ENCODE peak calls at places on chromosomes 6 and 20, in nine cellular contexts. A is hepatic stellate cell; J is GM23248; D is NCI-H1417; N is nephron progenitor cell; Q is NCI-H1436; R is activated CD4-positive, alpha-beta T cell treated with anti-CD3 and anti-CD28 coated beads, Interleukin-2, amount 10 ng/mL, durations not matched to agents 7 days and 5 days; P is CD4-positive, alpha-beta T cell; Y is smooth muscle cell of the brain vasculature. M is an unnamed sample.

GRCh38 chr20:40741507-40742106 is 52.6 kb upstream of the MAFB start:
- DNase-seq in P (peak), Q (no peak), J (peak), D (no peak), A (peak), N (peak), Y (peak), R (peak), M (no peak)

GRCh38 chr20:3010985-3011723 is 32.3 kb upstream of the GNRH2 start:
- DNase-seq in Q (no peak), A (peak), R (peak), Y (no peak), D (no peak), J (peak), P (no peak), N (no peak), M (no peak)

GRCh38 chr20:54220722-54221121 is 12.8 kb downstream of the PFDN4 start:
- DNase-seq in R (no peak), N (no peak), J (no peak), Q (no peak), Y (no peak), D (no peak), P (no peak), A (no peak), M (no peak)

GRCh38 chr20:14491436-14491835 is 154.0 kb upstream of the FLRT3 start:
- DNase-seq in N (no peak), R (no peak), J (no peak), Y (no peak), D (no peak), Q (no peak), P (no peak), A (no peak), M (no peak)

GRCh38 chr6:150456466-150456865 is 87.7 kb downstream of the IYD start:
- DNase-seq in Q (no peak), A (no peak), R (no peak), Y (no peak), J (no peak), D (no peak), N (no peak), P (no peak), M (no peak)

GRCh38 chr6:1796706-1797529 is 187.2 kb downstream of the FOXC1 start:
- DNase-seq in A (no peak), D (no peak), R (no peak), Q (no peak), P (no peak), N (no peak), Y (no peak), J (peak), M (no peak)

GRCh38 chr20:8854566-8854965 is 214.3 kb upstream of the PLCB4 start:
- DNase-seq in J (peak), P (no peak), Y (no peak), N (no peak), D (no peak), A (peak), Q (no peak), R (no peak), M (no peak)

GRCh38 chr20:24236204-24236603 is 233.2 kb upstream of the SYNDIG1 start:
- DNase-seq in Q (no peak), Y (peak), A (no peak), D (no peak), P (no peak), J (no peak), R (no peak), N (no peak), M (no peak)

GRCh38 chr6:37058084-37058586 is 52.7 kb downstream of the FGD2 start:
- DNase-seq in R (no peak), N (no peak), D (no peak), A (no peak), Y (no peak), J (peak), P (no peak), Q (no peak), M (no peak)

M was measured in T follicular helper cell.